ENCODE peak calls at places on chromosomes 11 and 22, in eight cellular contexts. O is prostate gland; S is astrocyte of the cerebellum; J is NB4; A is retinal pigment epithelial cell; W is stimulated activated CD4-positive, alpha-beta T cell treated with anti-CD3 and anti-CD28 coated beads, Interleukin-15, amount 100 ng/mL, for 48 hours; L is IMR-90; M is hippocampal formation. Q is an unnamed sample.

GRCh38 chr22:28817919-28818859 is 17.8 kb upstream of the XBP1 start:
- DNase-seq in O (peak; percentile 94), S (no peak), J (peak; percentile 76), A (no peak), W (no peak), L (no peak), M (no peak), Q (no peak)

GRCh38 chr22:43241699-43242386 is 54.9 kb upstream of the TTLL12 start:
- DNase-seq in O (no peak), S (no peak), J (no peak), A (no peak), W (no peak), L (no peak), M (no peak), Q (no peak)

GRCh38 chr11:114321621-114322257 is 25.5 kb downstream of the NNMT start:
- DNase-seq in O (no peak), S (no peak), J (no peak), A (no peak), W (no peak), L (peak; percentile 91), M (no peak), Q (peak; percentile 70)

GRCh38 chr22:42648368-42649260 is 578 bp downstream of the CYB5R3 start:
- DNase-seq in O (peak; percentile 46), S (no peak), J (peak; percentile 56), A (no peak), W (no peak), L (no peak), M (no peak), Q (no peak)

GRCh38 chr11:44623716-44624491 is 58.4 kb downstream of the CD82 start:
- DNase-seq in O (peak; percentile 3), S (no peak), J (no peak), A (no peak), W (no peak), L (peak; percentile 43), M (no peak), Q (no peak)

GRCh38 chr11:134374171-134374570 is 37.9 kb downstream of the B3GAT1 start:
- DNase-seq in O (no peak), S (no peak), J (no peak), A (no peak), W (no peak), L (no peak), M (no peak), Q (no peak)

GRCh38 chr11:76347391-76347790 is 33.5 kb downstream of the THAP12 start:
- DNase-seq in O (no peak), S (peak; percentile 38), J (no peak), A (no peak), W (no peak), L (no peak), M (no peak), Q (no peak)

GRCh38 chr11:72738199-72739141 is 13.7 kb downstream of the ARAP1 start:
- DNase-seq in O (no peak), S (no peak), J (peak; percentile 81), A (no peak), W (no peak), L (peak; percentile 33), M (no peak), Q (peak; percentile 67)

GRCh38 chr11:12258451-12258850 is 118.9 kb upstream of the PARVA start:
- DNase-seq in O (no peak), S (no peak), J (no peak), A (no peak), W (no peak), L (peak; percentile 60), M (no peak), Q (no peak)

GRCh38 chr11:95363710-95364109 is 132.7 kb upstream of the SESN3 start:
- DNase-seq in O (no peak), S (no peak), J (no peak), A (no peak), W (no peak), L (no peak), M (no peak), Q (no peak)

GRCh38 chr11:720642-721346 is 14.8 kb downstream of the EPS8L2 start:
- DNase-seq in O (no peak), S (no peak), J (no peak), A (no peak), W (peak; percentile 50), L (peak; percentile 29), M (no peak), Q (no peak)

GRCh38 chr22:40436460-40437431 is 66.4 kb downstream of the SGSM3 start:
- DNase-seq in O (no peak), S (peak; percentile 58), J (peak; percentile 96), A (no peak), W (no peak), L (peak; percentile 74), M (peak; percentile 52), Q (peak; percentile 24)

GRCh38 chr11:122984186-122985011 is 2.8 kb upstream of the BSX start:
- DNase-seq in O (no peak), S (no peak), J (no peak), A (no peak), W (no peak), L (no peak), M (no peak), Q (no peak)